ENCODE peak calls at places on chromosomes 2 and 18, in four cellular contexts. H is HEK293T; L is stromal cell of bone marrow; F is activated T-helper 1 cell treated with anti-CD3 and anti-CD28 coated beads, Interleukin-12 subunit alpha, Interleukin-12 subunit beta, Interleukin-2, Interleukin-4 antibody, amounts not matched to agents 30 ng/mL and 10 ng/mL and 1 ng/mL, durations not matched to agents 14 hours and 24 hours and 36 hours. W is an unnamed sample.

GRCh38 chr18:43236921-43237320 is 40.4 kb downstream of the SYT4 start:
- DNase-seq in F (no peak), L (no peak), H (no peak), W (no peak)

GRCh38 chr2:160075171-160075570 is 12.8 kb upstream of the PLA2R1 start:
- DNase-seq in L (peak), F (no peak), H (no peak), W (no peak)

GRCh38 chr18:74353169-74353775 is 37.6 kb downstream of the C18orf63 start:
- DNase-seq in L (peak), F (peak), H (peak), W (peak)

GRCh38 chr2:23587330-23587729 is 202.4 kb downstream of the KLHL29 start:
- DNase-seq in F (no peak), L (no peak), H (no peak), W (no peak)

GRCh38 chr2:70340921-70341765 is 39.3 kb upstream of the FAM136A start:
- DNase-seq in L (no peak), F (peak), H (peak), W (peak)

GRCh38 chr2:20423847-20424246 is 23.0 kb upstream of the RHOB start:
- DNase-seq in L (no peak), H (no peak), F (no peak), W (no peak)

GRCh38 chr18:41462946-41463345 is 492.1 kb upstream of the PIK3C3 start:
- DNase-seq in H (no peak), L (no peak), F (no peak), W (no peak)

GRCh38 chr2:168515502-168515901 is 59.4 kb downstream of the CERS6 start:
- DNase-seq in F (no peak), L (peak), H (no peak), W (no peak)

GRCh38 chr2:23055251-23055650 is 329.7 kb upstream of the KLHL29 start:
- DNase-seq in F (no peak), L (no peak), H (no peak), W (no peak)